ENCODE peak calls at places on chromosomes 5 and 9, in nine cellular contexts. V, W, H, M, C, X, S, T and Q are unnamed samples.

GRCh38 chr9:89154651-89155336 is 23.8 kb downstream of the SHC3 start:
- DNase-seq in V (peak), W (no peak), H (no peak), M (peak), C (no peak), X (no peak), S (no peak), T (no peak), Q (no peak)

GRCh38 chr5:170451764-170452365 is 52.0 kb upstream of the KCNIP1 start:
- DNase-seq in V (peak), W (no peak), H (no peak), M (peak), C (no peak), X (no peak), S (no peak), T (no peak), Q (no peak)

GRCh38 chr9:120710110-120710981 is 3.9 kb downstream of the MEGF9 start:
- DNase-seq in V (no peak), W (no peak), H (no peak), M (peak), C (peak), X (no peak), S (no peak), T (no peak), Q (no peak)

GRCh38 chr9:137506702-137507171 is 43.5 kb downstream of the PNPLA7 start:
- DNase-seq in V (no peak), W (no peak), H (no peak), M (peak), C (no peak), X (no peak), S (no peak), T (no peak), Q (no peak)

GRCh38 chr5:62340979-62341378 is 35.0 kb downstream of the KIF2A start:
- DNase-seq in V (no peak), W (no peak), H (no peak), M (no peak), C (no peak), X (no peak), S (no peak), T (no peak), Q (no peak)

GRCh38 chr5:78588517-78588916 is 60.1 kb downstream of the LHFPL2 start:
- DNase-seq in V (no peak), W (no peak), H (no peak), M (no peak), C (no peak), X (no peak), S (no peak), T (no peak), Q (no peak)

GRCh38 chr5:36744678-36745659 is 131.6 kb upstream of the NIPBL start:
- DNase-seq in V (peak), W (peak), H (peak), M (peak), C (peak), X (peak), S (peak), T (peak), Q (no peak)

GRCh38 chr5:21919417-21920022 is 933.6 kb downstream of the CDH12 start:
- DNase-seq in V (peak), W (no peak), H (no peak), M (peak), C (peak), X (peak), S (peak), T (peak), Q (no peak)

GRCh38 chr5:14204785-14205321 is 61.7 kb downstream of the TRIO start:
- DNase-seq in V (peak), W (peak), H (peak), M (peak), C (peak), X (no peak), S (no peak), T (peak), Q (peak)

GRCh38 chr5:42858031-42858643 is 46.4 kb upstream of the SELENOP start:
- DNase-seq in V (peak), W (no peak), H (no peak), M (no peak), C (no peak), X (no peak), S (no peak), T (no peak), Q (no peak)

GRCh38 chr5:78922879-78923621 is 62.1 kb downstream of the ARSB start:
- DNase-seq in V (no peak), W (no peak), H (peak), M (no peak), C (no peak), X (peak), S (no peak), T (no peak), Q (no peak)

GRCh38 chr5:37834542-37835399 is 5.1 kb downstream of the GDNF start:
- DNase-seq in V (no peak), W (no peak), H (no peak), M (no peak), C (no peak), X (peak), S (no peak), T (no peak), Q (no peak)

GRCh38 chr5:42581845-42582244 is 158.6 kb downstream of the GHR start:
- DNase-seq in V (no peak), W (no peak), H (no peak), M (no peak), C (no peak), X (no peak), S (no peak), T (no peak), Q (no peak)

GRCh38 chr5:72268753-72269410 is 51.2 kb downstream of the MRPS27 start:
- DNase-seq in V (no peak), W (peak), H (peak), M (no peak), C (peak), X (peak), S (no peak), T (peak), Q (no peak)

GRCh38 chr5:174459832-174460448 is 264.4 kb upstream of the MSX2 start:
- DNase-seq in V (no peak), W (no peak), H (no peak), M (no peak), C (no peak), X (no peak), S (no peak), T (no peak), Q (no peak)

GRCh38 chr5:169003721-169004481 is 297.0 kb downstream of the SLIT3 start:
- DNase-seq in V (peak), W (peak), H (peak), M (no peak), C (no peak), X (no peak), S (no peak), T (no peak), Q (no peak)

GRCh38 chr9:14428781-14429230 is 114.9 kb upstream of the NFIB start:
- DNase-seq in V (peak), W (peak), H (peak), M (peak), C (peak), X (peak), S (no peak), T (peak), Q (no peak)

GRCh38 chr5:81066102-81066501 is 105.9 kb downstream of the RASGRF2 start:
- DNase-seq in V (no peak), W (no peak), H (no peak), M (no peak), C (no peak), X (no peak), S (no peak), T (no peak), Q (no peak)

GRCh38 chr5:572398-573019 is 39.6 kb upstream of the CEP72 start:
- DNase-seq in V (no peak), W (no peak), H (no peak), M (no peak), C (no peak), X (no peak), S (no peak), T (peak), Q (no peak)

GRCh38 chr9:128201441-128202369 is 1.5 kb upstream of the DNM1 start:
- DNase-seq in V (no peak), W (no peak), H (no peak), M (peak), C (no peak), X (no peak), S (no peak), T (no peak), Q (peak)

GRCh38 chr5:141245250-141245717 is at the start of gene PCDHB15:
- DNase-seq in V (no peak), W (peak), H (no peak), M (peak), C (peak), X (no peak), S (no peak), T (peak), Q (no peak)

GRCh38 chr5:35246411-35246810 is 16.1 kb upstream of the PRLR start:
- DNase-seq in V (no peak), W (no peak), H (no peak), M (no peak), C (peak), X (no peak), S (no peak), T (no peak), Q (no peak)

GRCh38 chr9:119963798-119964372 is 594.6 kb upstream of the BRINP1 start:
- DNase-seq in V (peak), W (no peak), H (peak), M (peak), C (no peak), X (no peak), S (no peak), T (no peak), Q (no peak)